ENCODE peak calls at places on chromosomes 16 and 17, in six cellular contexts. One of them, this sample, is unnamed.

GRCh38 chr17:1055751-1056645 is 59.1 kb downstream of the TIMM22 start:
- DNase-seq in dermis blood vessel endothelial cell: peak
- DNase-seq in stimulated activated CD4-positive, alpha-beta T cell treated with anti-CD3 and anti-CD28 coated beads, Interleukin-1b, Interleukin-23, amount 100 ng/mL, for 4 hours: peak
- DNase-seq in naive thymus-derived CD8-positive, alpha-beta T cell: peak
- DNase-seq in esophagus muscularis mucosa: peak
- DNase-seq in kidney: peak
- DNase-seq in this sample: peak

GRCh38 chr17:1122681-1123396 is 56.9 kb downstream of the ABR start:
- DNase-seq in esophagus muscularis mucosa: peak
- DNase-seq in kidney: no peak
- DNase-seq in naive thymus-derived CD8-positive, alpha-beta T cell: peak
- DNase-seq in dermis blood vessel endothelial cell: peak
- DNase-seq in stimulated activated CD4-positive, alpha-beta T cell treated with anti-CD3 and anti-CD28 coated beads, Interleukin-1b, Interleukin-23, amount 100 ng/mL, for 4 hours: peak
- DNase-seq in this sample: no peak

GRCh38 chr17:61467416-61468262 is 15.4 kb downstream of the TBX4 start:
- DNase-seq in dermis blood vessel endothelial cell: peak
- DNase-seq in stimulated activated CD4-positive, alpha-beta T cell treated with anti-CD3 and anti-CD28 coated beads, Interleukin-1b, Interleukin-23, amount 100 ng/mL, for 4 hours: no peak
- DNase-seq in naive thymus-derived CD8-positive, alpha-beta T cell: no peak
- DNase-seq in kidney: peak
- DNase-seq in esophagus muscularis mucosa: no peak
- DNase-seq in this sample: no peak

GRCh38 chr17:31448467-31449077 is 57.1 kb downstream of the RAB11FIP4 start:
- DNase-seq in esophagus muscularis mucosa: no peak
- DNase-seq in dermis blood vessel endothelial cell: no peak
- DNase-seq in kidney: no peak
- DNase-seq in naive thymus-derived CD8-positive, alpha-beta T cell: no peak
- DNase-seq in stimulated activated CD4-positive, alpha-beta T cell treated with anti-CD3 and anti-CD28 coated beads, Interleukin-1b, Interleukin-23, amount 100 ng/mL, for 4 hours: no peak
- DNase-seq in this sample: peak

GRCh38 chr17:17754719-17755686 is 73.7 kb downstream of the RAI1 start:
- DNase-seq in esophagus muscularis mucosa: no peak
- DNase-seq in stimulated activated CD4-positive, alpha-beta T cell treated with anti-CD3 and anti-CD28 coated beads, Interleukin-1b, Interleukin-23, amount 100 ng/mL, for 4 hours: no peak
- DNase-seq in naive thymus-derived CD8-positive, alpha-beta T cell: no peak
- DNase-seq in kidney: peak
- DNase-seq in dermis blood vessel endothelial cell: no peak
- DNase-seq in this sample: no peak

GRCh38 chr17:15447928-15448579 is 19.4 kb downstream of the CDRT4 start:
- DNase-seq in dermis blood vessel endothelial cell: peak
- DNase-seq in esophagus muscularis mucosa: no peak
- DNase-seq in naive thymus-derived CD8-positive, alpha-beta T cell: no peak
- DNase-seq in kidney: no peak
- DNase-seq in stimulated activated CD4-positive, alpha-beta T cell treated with anti-CD3 and anti-CD28 coated beads, Interleukin-1b, Interleukin-23, amount 100 ng/mL, for 4 hours: no peak
- DNase-seq in this sample: no peak

GRCh38 chr16:80594756-80595155 is 54.0 kb downstream of the DYNLRB2 start:
- DNase-seq in dermis blood vessel endothelial cell: no peak
- DNase-seq in stimulated activated CD4-positive, alpha-beta T cell treated with anti-CD3 and anti-CD28 coated beads, Interleukin-1b, Interleukin-23, amount 100 ng/mL, for 4 hours: no peak
- DNase-seq in kidney: no peak
- DNase-seq in naive thymus-derived CD8-positive, alpha-beta T cell: no peak
- DNase-seq in esophagus muscularis mucosa: no peak
- DNase-seq in this sample: no peak

GRCh38 chr16:61823326-61823725 is 212.9 kb downstream of the CDH8 start:
- DNase-seq in stimulated activated CD4-positive, alpha-beta T cell treated with anti-CD3 and anti-CD28 coated beads, Interleukin-1b, Interleukin-23, amount 100 ng/mL, for 4 hours: no peak
- DNase-seq in esophagus muscularis mucosa: no peak
- DNase-seq in dermis blood vessel endothelial cell: no peak
- DNase-seq in naive thymus-derived CD8-positive, alpha-beta T cell: no peak
- DNase-seq in kidney: no peak
- DNase-seq in this sample: no peak

GRCh38 chr17:37755455-37755854 is 10.6 kb upstream of the HNF1B start:
- DNase-seq in naive thymus-derived CD8-positive, alpha-beta T cell: no peak
- DNase-seq in stimulated activated CD4-positive, alpha-beta T cell treated with anti-CD3 and anti-CD28 coated beads, Interleukin-1b, Interleukin-23, amount 100 ng/mL, for 4 hours: no peak
- DNase-seq in esophagus muscularis mucosa: no peak
- DNase-seq in kidney: no peak
- DNase-seq in dermis blood vessel endothelial cell: no peak
- DNase-seq in this sample: no peak

GRCh38 chr17:17511971-17512858 is 16.0 kb upstream of the RASD1 start:
- DNase-seq in stimulated activated CD4-positive, alpha-beta T cell treated with anti-CD3 and anti-CD28 coated beads, Interleukin-1b, Interleukin-23, amount 100 ng/mL, for 4 hours: no peak
- DNase-seq in naive thymus-derived CD8-positive, alpha-beta T cell: no peak
- DNase-seq in esophagus muscularis mucosa: no peak
- DNase-seq in kidney: peak
- DNase-seq in dermis blood vessel endothelial cell: no peak
- DNase-seq in this sample: peak

GRCh38 chr17:22704674-22705073 is 1012.4 kb downstream of the KCNJ18 start:
- DNase-seq in naive thymus-derived CD8-positive, alpha-beta T cell: no peak
- DNase-seq in dermis blood vessel endothelial cell: no peak
- DNase-seq in kidney: no peak
- DNase-seq in stimulated activated CD4-positive, alpha-beta T cell treated with anti-CD3 and anti-CD28 coated beads, Interleukin-1b, Interleukin-23, amount 100 ng/mL, for 4 hours: no peak
- DNase-seq in esophagus muscularis mucosa: no peak
- DNase-seq in this sample: no peak

GRCh38 chr17:50020841-50021599 is 26.0 kb upstream of the DLX3 start:
- DNase-seq in kidney: no peak
- DNase-seq in esophagus muscularis mucosa: no peak
- DNase-seq in naive thymus-derived CD8-positive, alpha-beta T cell: no peak
- DNase-seq in dermis blood vessel endothelial cell: no peak
- DNase-seq in stimulated activated CD4-positive, alpha-beta T cell treated with anti-CD3 and anti-CD28 coated beads, Interleukin-1b, Interleukin-23, amount 100 ng/mL, for 4 hours: no peak
- DNase-seq in this sample: no peak

GRCh38 chr17:40020146-40020545 is 4.9 kb downstream of the CSF3 start:
- DNase-seq in naive thymus-derived CD8-positive, alpha-beta T cell: no peak
- DNase-seq in esophagus muscularis mucosa: no peak
- DNase-seq in kidney: no peak
- DNase-seq in stimulated activated CD4-positive, alpha-beta T cell treated with anti-CD3 and anti-CD28 coated beads, Interleukin-1b, Interleukin-23, amount 100 ng/mL, for 4 hours: no peak
- DNase-seq in dermis blood vessel endothelial cell: no peak
- DNase-seq in this sample: no peak

GRCh38 chr17:1690544-1691221 is 6.0 kb upstream of the PRPF8 start:
- DNase-seq in dermis blood vessel endothelial cell: no peak
- DNase-seq in stimulated activated CD4-positive, alpha-beta T cell treated with anti-CD3 and anti-CD28 coated beads, Interleukin-1b, Interleukin-23, amount 100 ng/mL, for 4 hours: no peak
- DNase-seq in naive thymus-derived CD8-positive, alpha-beta T cell: no peak
- DNase-seq in kidney: no peak
- DNase-seq in esophagus muscularis mucosa: no peak
- DNase-seq in this sample: no peak

GRCh38 chr17:4263282-4264215 is at the start of gene ANKFY1:
- DNase-seq in dermis blood vessel endothelial cell: peak
- DNase-seq in naive thymus-derived CD8-positive, alpha-beta T cell: peak
- DNase-seq in kidney: peak
- DNase-seq in esophagus muscularis mucosa: peak
- DNase-seq in stimulated activated CD4-positive, alpha-beta T cell treated with anti-CD3 and anti-CD28 coated beads, Interleukin-1b, Interleukin-23, amount 100 ng/mL, for 4 hours: peak
- DNase-seq in this sample: peak

GRCh38 chr16:21190599-21190998 is 20.8 kb downstream of the ZP2 start:
- DNase-seq in kidney: no peak
- DNase-seq in esophagus muscularis mucosa: no peak
- DNase-seq in stimulated activated CD4-positive, alpha-beta T cell treated with anti-CD3 and anti-CD28 coated beads, Interleukin-1b, Interleukin-23, amount 100 ng/mL, for 4 hours: no peak
- DNase-seq in naive thymus-derived CD8-positive, alpha-beta T cell: no peak
- DNase-seq in dermis blood vessel endothelial cell: no peak
- DNase-seq in this sample: peak

GRCh38 chr16:73616186-73616585 is 568.3 kb upstream of the ZFHX3 start:
- DNase-seq in esophagus muscularis mucosa: no peak
- DNase-seq in kidney: no peak
- DNase-seq in naive thymus-derived CD8-positive, alpha-beta T cell: no peak
- DNase-seq in stimulated activated CD4-positive, alpha-beta T cell treated with anti-CD3 and anti-CD28 coated beads, Interleukin-1b, Interleukin-23, amount 100 ng/mL, for 4 hours: no peak
- DNase-seq in dermis blood vessel endothelial cell: no peak
- DNase-seq in this sample: no peak

GRCh38 chr16:87951550-87952538 is 610 bp downstream of the BANP start:
- DNase-seq in naive thymus-derived CD8-positive, alpha-beta T cell: no peak
- DNase-seq in esophagus muscularis mucosa: no peak
- DNase-seq in kidney: peak
- DNase-seq in stimulated activated CD4-positive, alpha-beta T cell treated with anti-CD3 and anti-CD28 coated beads, Interleukin-1b, Interleukin-23, amount 100 ng/mL, for 4 hours: no peak
- DNase-seq in dermis blood vessel endothelial cell: peak
- DNase-seq in this sample: no peak

GRCh38 chr17:37743875-37744632 is 805 bp downstream of the HNF1B start:
- DNase-seq in kidney: peak
- DNase-seq in naive thymus-derived CD8-positive, alpha-beta T cell: no peak
- DNase-seq in dermis blood vessel endothelial cell: no peak
- DNase-seq in stimulated activated CD4-positive, alpha-beta T cell treated with anti-CD3 and anti-CD28 coated beads, Interleukin-1b, Interleukin-23, amount 100 ng/mL, for 4 hours: no peak
- DNase-seq in esophagus muscularis mucosa: no peak
- DNase-seq in this sample: no peak

GRCh38 chr17:41906465-41907184 is 12.1 kb downstream of the ACLY start:
- DNase-seq in naive thymus-derived CD8-positive, alpha-beta T cell: no peak
- DNase-seq in dermis blood vessel endothelial cell: no peak
- DNase-seq in kidney: no peak
- DNase-seq in stimulated activated CD4-positive, alpha-beta T cell treated with anti-CD3 and anti-CD28 coated beads, Interleukin-1b, Interleukin-23, amount 100 ng/mL, for 4 hours: no peak
- DNase-seq in esophagus muscularis mucosa: no peak
- DNase-seq in this sample: no peak

GRCh38 chr17:67376509-67376891 is 581 bp upstream of the PITPNC1 start:
- DNase-seq in stimulated activated CD4-positive, alpha-beta T cell treated with anti-CD3 and anti-CD28 coated beads, Interleukin-1b, Interleukin-23, amount 100 ng/mL, for 4 hours: no peak
- DNase-seq in naive thymus-derived CD8-positive, alpha-beta T cell: no peak
- DNase-seq in esophagus muscularis mucosa: no peak
- DNase-seq in kidney: no peak
- DNase-seq in dermis blood vessel endothelial cell: peak
- DNase-seq in this sample: no peak

GRCh38 chr17:20908373-20909273 is 134.2 kb downstream of the USP22 start:
- DNase-seq in esophagus muscularis mucosa: peak
- DNase-seq in stimulated activated CD4-positive, alpha-beta T cell treated with anti-CD3 and anti-CD28 coated beads, Interleukin-1b, Interleukin-23, amount 100 ng/mL, for 4 hours: peak
- DNase-seq in dermis blood vessel endothelial cell: peak
- DNase-seq in naive thymus-derived CD8-positive, alpha-beta T cell: peak
- DNase-seq in kidney: peak
- DNase-seq in this sample: peak

GRCh38 chr16:66261826-66262225 is 104.7 kb upstream of the CDH5 start:
- DNase-seq in dermis blood vessel endothelial cell: no peak
- DNase-seq in naive thymus-derived CD8-positive, alpha-beta T cell: no peak
- DNase-seq in stimulated activated CD4-positive, alpha-beta T cell treated with anti-CD3 and anti-CD28 coated beads, Interleukin-1b, Interleukin-23, amount 100 ng/mL, for 4 hours: no peak
- DNase-seq in kidney: no peak
- DNase-seq in esophagus muscularis mucosa: no peak
- DNase-seq in this sample: no peak

GRCh38 chr16:83011939-83012338 is 385.2 kb downstream of the CDH13 start:
- DNase-seq in esophagus muscularis mucosa: no peak
- DNase-seq in naive thymus-derived CD8-positive, alpha-beta T cell: no peak
- DNase-seq in stimulated activated CD4-positive, alpha-beta T cell treated with anti-CD3 and anti-CD28 coated beads, Interleukin-1b, Interleukin-23, amount 100 ng/mL, for 4 hours: no peak
- DNase-seq in dermis blood vessel endothelial cell: no peak
- DNase-seq in kidney: no peak
- DNase-seq in this sample: no peak

GRCh38 chr17:27294689-27295630 is 1.0 kb downstream of the WSB1 start:
- DNase-seq in dermis blood vessel endothelial cell: peak
- DNase-seq in esophagus muscularis mucosa: peak
- DNase-seq in kidney: no peak
- DNase-seq in stimulated activated CD4-positive, alpha-beta T cell treated with anti-CD3 and anti-CD28 coated beads, Interleukin-1b, Interleukin-23, amount 100 ng/mL, for 4 hours: peak
- DNase-seq in naive thymus-derived CD8-positive, alpha-beta T cell: peak
- DNase-seq in this sample: peak

GRCh38 chr16:67883146-67883871 is 1.4 kb upstream of the NRN1L start:
- DNase-seq in esophagus muscularis mucosa: no peak
- DNase-seq in dermis blood vessel endothelial cell: no peak
- DNase-seq in naive thymus-derived CD8-positive, alpha-beta T cell: no peak
- DNase-seq in stimulated activated CD4-positive, alpha-beta T cell treated with anti-CD3 and anti-CD28 coated beads, Interleukin-1b, Interleukin-23, amount 100 ng/mL, for 4 hours: no peak
- DNase-seq in kidney: no peak
- DNase-seq in this sample: no peak

GRCh38 chr17:77420804-77421634 is 280.2 kb downstream of the SEC14L1 start:
- DNase-seq in stimulated activated CD4-positive, alpha-beta T cell treated with anti-CD3 and anti-CD28 coated beads, Interleukin-1b, Interleukin-23, amount 100 ng/mL, for 4 hours: no peak
- DNase-seq in naive thymus-derived CD8-positive, alpha-beta T cell: peak
- DNase-seq in kidney: no peak
- DNase-seq in dermis blood vessel endothelial cell: peak
- DNase-seq in esophagus muscularis mucosa: no peak
- DNase-seq in this sample: peak

GRCh38 chr17:59777033-59777432 is 69.6 kb downstream of the VMP1 start:
- DNase-seq in kidney: no peak
- DNase-seq in dermis blood vessel endothelial cell: no peak
- DNase-seq in stimulated activated CD4-positive, alpha-beta T cell treated with anti-CD3 and anti-CD28 coated beads, Interleukin-1b, Interleukin-23, amount 100 ng/mL, for 4 hours: no peak
- DNase-seq in esophagus muscularis mucosa: no peak
- DNase-seq in naive thymus-derived CD8-positive, alpha-beta T cell: no peak
- DNase-seq in this sample: no peak

GRCh38 chr17:75428775-75429469 is 23.4 kb upstream of the GRB2 start:
- DNase-seq in kidney: no peak
- DNase-seq in stimulated activated CD4-positive, alpha-beta T cell treated with anti-CD3 and anti-CD28 coated beads, Interleukin-1b, Interleukin-23, amount 100 ng/mL, for 4 hours: no peak
- DNase-seq in naive thymus-derived CD8-positive, alpha-beta T cell: no peak
- DNase-seq in dermis blood vessel endothelial cell: peak
- DNase-seq in esophagus muscularis mucosa: no peak
- DNase-seq in this sample: peak

GRCh38 chr17:14068542-14069250 is 608 bp upstream of the COX10 start:
- DNase-seq in stimulated activated CD4-positive, alpha-beta T cell treated with anti-CD3 and anti-CD28 coated beads, Interleukin-1b, Interleukin-23, amount 100 ng/mL, for 4 hours: no peak
- DNase-seq in naive thymus-derived CD8-positive, alpha-beta T cell: no peak
- DNase-seq in esophagus muscularis mucosa: no peak
- DNase-seq in dermis blood vessel endothelial cell: no peak
- DNase-seq in kidney: no peak
- DNase-seq in this sample: no peak

GRCh38 chr17:70875729-70876344 is 706.5 kb downstream of the KCNJ2 start:
- DNase-seq in kidney: no peak
- DNase-seq in dermis blood vessel endothelial cell: no peak
- DNase-seq in esophagus muscularis mucosa: no peak
- DNase-seq in stimulated activated CD4-positive, alpha-beta T cell treated with anti-CD3 and anti-CD28 coated beads, Interleukin-1b, Interleukin-23, amount 100 ng/mL, for 4 hours: no peak
- DNase-seq in naive thymus-derived CD8-positive, alpha-beta T cell: no peak
- DNase-seq in this sample: no peak

GRCh38 chr17:48592097-48592496 is 1.5 kb downstream of the HOXB5 start:
- DNase-seq in dermis blood vessel endothelial cell: no peak
- DNase-seq in esophagus muscularis mucosa: no peak
- DNase-seq in stimulated activated CD4-positive, alpha-beta T cell treated with anti-CD3 and anti-CD28 coated beads, Interleukin-1b, Interleukin-23, amount 100 ng/mL, for 4 hours: no peak
- DNase-seq in kidney: peak
- DNase-seq in naive thymus-derived CD8-positive, alpha-beta T cell: no peak
- DNase-seq in this sample: no peak

GRCh38 chr16:67277999-67278772 is 1.1 kb upstream of the PLEKHG4 start:
- DNase-seq in stimulated activated CD4-positive, alpha-beta T cell treated with anti-CD3 and anti-CD28 coated beads, Interleukin-1b, Interleukin-23, amount 100 ng/mL, for 4 hours: no peak
- DNase-seq in naive thymus-derived CD8-positive, alpha-beta T cell: no peak
- DNase-seq in dermis blood vessel endothelial cell: peak
- DNase-seq in kidney: peak
- DNase-seq in esophagus muscularis mucosa: no peak
- DNase-seq in this sample: peak

GRCh38 chr17:78471635-78472034 is 93.2 kb downstream of the PGS1 start:
- DNase-seq in esophagus muscularis mucosa: no peak
- DNase-seq in kidney: no peak
- DNase-seq in naive thymus-derived CD8-positive, alpha-beta T cell: no peak
- DNase-seq in dermis blood vessel endothelial cell: no peak
- DNase-seq in stimulated activated CD4-positive, alpha-beta T cell treated with anti-CD3 and anti-CD28 coated beads, Interleukin-1b, Interleukin-23, amount 100 ng/mL, for 4 hours: no peak
- DNase-seq in this sample: no peak

GRCh38 chr17:29590261-29590978 is 972 bp upstream of the GIT1 start:
- DNase-seq in dermis blood vessel endothelial cell: peak
- DNase-seq in naive thymus-derived CD8-positive, alpha-beta T cell: no peak
- DNase-seq in stimulated activated CD4-positive, alpha-beta T cell treated with anti-CD3 and anti-CD28 coated beads, Interleukin-1b, Interleukin-23, amount 100 ng/mL, for 4 hours: no peak
- DNase-seq in kidney: no peak
- DNase-seq in esophagus muscularis mucosa: no peak
- DNase-seq in this sample: no peak

GRCh38 chr17:67503184-67503583 is 126.1 kb downstream of the PITPNC1 start:
- DNase-seq in dermis blood vessel endothelial cell: peak
- DNase-seq in stimulated activated CD4-positive, alpha-beta T cell treated with anti-CD3 and anti-CD28 coated beads, Interleukin-1b, Interleukin-23, amount 100 ng/mL, for 4 hours: no peak
- DNase-seq in naive thymus-derived CD8-positive, alpha-beta T cell: no peak
- DNase-seq in esophagus muscularis mucosa: no peak
- DNase-seq in kidney: no peak
- DNase-seq in this sample: no peak

GRCh38 chr17:28549274-28550132 is 2.9 kb downstream of the UNC119 start:
- DNase-seq in stimulated activated CD4-positive, alpha-beta T cell treated with anti-CD3 and anti-CD28 coated beads, Interleukin-1b, Interleukin-23, amount 100 ng/mL, for 4 hours: no peak
- DNase-seq in kidney: peak
- DNase-seq in esophagus muscularis mucosa: no peak
- DNase-seq in naive thymus-derived CD8-positive, alpha-beta T cell: peak
- DNase-seq in dermis blood vessel endothelial cell: no peak
- DNase-seq in this sample: no peak

GRCh38 chr17:38357488-38358123 is 6.0 kb downstream of the SOCS7 start:
- DNase-seq in dermis blood vessel endothelial cell: no peak
- DNase-seq in kidney: no peak
- DNase-seq in esophagus muscularis mucosa: no peak
- DNase-seq in stimulated activated CD4-positive, alpha-beta T cell treated with anti-CD3 and anti-CD28 coated beads, Interleukin-1b, Interleukin-23, amount 100 ng/mL, for 4 hours: no peak
- DNase-seq in naive thymus-derived CD8-positive, alpha-beta T cell: no peak
- DNase-seq in this sample: no peak

GRCh38 chr16:14110728-14111251 is 39.7 kb downstream of the MRTFB start:
- DNase-seq in esophagus muscularis mucosa: no peak
- DNase-seq in stimulated activated CD4-positive, alpha-beta T cell treated with anti-CD3 and anti-CD28 coated beads, Interleukin-1b, Interleukin-23, amount 100 ng/mL, for 4 hours: no peak
- DNase-seq in naive thymus-derived CD8-positive, alpha-beta T cell: no peak
- DNase-seq in dermis blood vessel endothelial cell: no peak
- DNase-seq in kidney: no peak
- DNase-seq in this sample: no peak

This sample was measured in AG09319.